ENCODE peak calls at places on chromosomes 12 and 14, in five cellular contexts. B, Q, W, I and N are unnamed samples. For H3K4me1, the result is how much of the 10 kb centered on the place peaks cover.

GRCh38 chr14:92974541-92975345 is 51.8 kb downstream of the CHGA start:
- ATAC-seq in I (no peak), W (no peak), Q (no peak), B (no peak), N (no peak)

GRCh38 chr12:94875525-94875924 is 128.0 kb downstream of the NDUFA12 start:
- ATAC-seq in W (peak), I (peak), B (peak), Q (peak), N (no peak)

GRCh38 chr14:63276492-63277342 is 42.0 kb downstream of the GPHB5 start:
- ATAC-seq in Q (no peak), I (peak), W (peak), B (peak), N (peak)

GRCh38 chr14:88901991-88902390 is 77.5 kb downstream of the TTC8 start:
- ATAC-seq in B (no peak), I (no peak), W (no peak), Q (no peak), N (no peak)

GRCh38 chr12:55885113-55885512 is 42.4 kb upstream of the MMP19 start:
- ATAC-seq in Q (no peak), I (no peak), B (no peak), W (no peak), N (no peak)

GRCh38 chr14:25049559-25050493 is at the start of gene STXBP6:
- ATAC-seq in B (peak), I (peak), Q (peak), W (peak), N (peak)

GRCh38 chr14:95756751-95757150 is 42.8 kb upstream of the TCL1A start:
- ATAC-seq in W (no peak), B (no peak), Q (no peak), I (no peak), N (no peak)

GRCh38 chr12:70721958-70722357 is 84.7 kb upstream of the PTPRB start:
- ATAC-seq in I (no peak), Q (no peak), W (no peak), B (no peak), N (no peak)

GRCh38 chr14:96987771-96988170 is 190.6 kb downstream of the VRK1 start:
- ATAC-seq in B (no peak), W (no peak), Q (no peak), I (no peak), N (no peak)

GRCh38 chr12:106113042-106113441 is 25.7 kb downstream of the NUAK1 start:
- ATAC-seq in I (no peak), W (peak), B (no peak), Q (no peak), N (no peak)

GRCh38 chr12:12365931-12366431 is 9.1 kb downstream of the BORCS5 start:
- ATAC-seq in I (no peak), W (peak), B (no peak), Q (no peak), N (peak)

GRCh38 chr12:115088995-115089841 is 405.2 kb upstream of the TBX3 start:
- ATAC-seq in Q (no peak), I (no peak), B (peak), W (no peak), N (no peak)

DNA sequence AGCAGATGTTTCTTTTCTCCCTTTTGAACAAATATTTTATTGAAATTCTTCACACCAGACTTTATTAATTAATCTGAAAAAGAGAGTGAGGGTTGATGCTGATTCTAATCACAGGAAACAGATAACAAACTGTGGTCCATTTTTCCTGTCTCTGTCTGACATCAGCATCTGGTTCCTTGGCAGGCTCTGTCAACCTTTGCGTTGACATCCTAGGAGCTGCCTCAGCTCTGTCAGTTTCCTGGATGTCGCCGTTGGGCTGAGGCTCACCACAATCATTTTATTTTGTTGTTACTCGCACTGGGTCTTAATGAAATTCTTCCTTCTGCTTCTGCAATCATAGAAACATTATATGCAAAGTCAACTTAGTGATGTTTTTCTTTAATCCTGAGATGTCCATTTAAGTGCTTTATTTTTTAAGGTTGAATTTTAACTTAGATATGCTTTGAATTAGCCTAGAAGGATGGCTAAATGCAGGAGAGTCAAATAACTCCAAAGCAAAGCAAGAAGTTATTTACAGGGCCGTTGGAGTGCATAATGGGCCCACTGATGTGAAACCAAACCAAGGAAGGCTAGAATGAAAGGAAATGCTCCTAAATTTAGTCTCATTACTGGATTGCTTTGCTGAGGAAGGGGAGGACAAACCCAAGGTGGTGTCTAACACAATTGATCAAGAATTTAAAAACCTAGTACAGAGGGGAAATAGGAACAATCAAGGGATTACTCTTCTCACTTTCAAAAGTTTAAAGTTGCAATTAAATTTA is 542.4 kb downstream of the FLRT2 start:
- ATAC-seq in I (no peak), Q (no peak), W (no peak), B (no peak), N (no peak)
- TF ChIP-seq EP300 in I (no peak), Q (no peak), W (no peak), B (no peak), N (no peak)

DNA sequence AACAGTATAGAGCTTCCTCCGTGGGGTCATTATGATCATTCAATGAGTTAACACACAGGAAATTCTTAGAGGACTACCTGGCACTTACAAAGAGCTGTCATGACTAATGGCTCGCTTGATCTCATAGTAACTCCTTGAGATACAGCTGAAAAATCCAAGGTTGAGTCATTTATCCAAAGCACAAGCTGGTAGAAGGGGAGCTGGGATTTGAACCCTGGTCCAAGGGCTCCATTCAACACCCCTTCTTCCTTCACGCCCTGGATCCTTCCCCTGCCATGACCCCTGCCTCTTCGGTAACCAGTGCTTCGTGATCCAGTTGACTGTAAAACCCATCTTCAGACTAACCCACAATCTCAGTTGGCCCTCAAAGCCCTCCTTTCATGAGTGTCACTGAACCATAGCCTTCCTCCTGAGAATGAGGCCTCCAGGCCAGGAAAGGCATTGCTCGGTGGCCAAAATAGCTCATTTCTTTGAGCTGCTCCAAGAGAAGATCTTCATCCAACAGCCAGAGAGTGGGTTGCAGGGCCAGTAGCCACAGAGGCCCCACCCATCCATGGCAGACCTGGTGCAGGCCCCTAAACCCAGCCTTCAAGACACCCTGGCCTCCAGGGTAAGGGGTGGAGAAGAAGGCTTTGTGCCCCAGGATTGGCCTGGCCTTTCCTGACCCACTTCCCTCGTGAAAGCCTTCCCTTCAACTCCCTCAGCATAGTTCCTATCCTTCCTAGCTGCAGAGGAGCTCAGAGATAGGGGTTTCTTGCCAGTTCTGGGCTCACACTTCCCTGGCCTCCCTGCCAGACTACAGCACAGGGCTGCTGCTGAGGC is 7.7 kb downstream of the ZFP36L1 start:
- ATAC-seq in B (no peak), Q (no peak), I (no peak), W (no peak), N (peak)
- H3K4me1 ChIP-seq in B (half or more), Q (under half), I (half or more), W (under half), N (under half)

GRCh38 chr12:57238854-57239554 is 9.5 kb downstream of the SHMT2 start:
- ATAC-seq in Q (peak), W (peak), B (peak), I (peak), N (peak)
- TF ChIP-seq POLR2AphosphoS5 in Q (no peak), W (no peak), B (peak), I (no peak), N (no peak)

GRCh38 chr12:52413787-52414345 is 7.7 kb upstream of the KRT82 start:
- ATAC-seq in I (no peak), B (no peak), Q (no peak), W (no peak), N (no peak)

GRCh38 chr12:52414936-52415335 is 8.8 kb upstream of the KRT82 start:
- ATAC-seq in Q (no peak), I (no peak), B (no peak), W (no peak), N (no peak)

GRCh38 chr12:52416788-52417187 is 10.7 kb upstream of the KRT82 start:
- ATAC-seq in I (no peak), W (no peak), B (no peak), Q (no peak), N (peak)

GRCh38 chr12:52417742-52418141 is 11.6 kb upstream of the KRT82 start:
- ATAC-seq in B (no peak), W (no peak), I (no peak), Q (no peak), N (no peak)

DNA sequence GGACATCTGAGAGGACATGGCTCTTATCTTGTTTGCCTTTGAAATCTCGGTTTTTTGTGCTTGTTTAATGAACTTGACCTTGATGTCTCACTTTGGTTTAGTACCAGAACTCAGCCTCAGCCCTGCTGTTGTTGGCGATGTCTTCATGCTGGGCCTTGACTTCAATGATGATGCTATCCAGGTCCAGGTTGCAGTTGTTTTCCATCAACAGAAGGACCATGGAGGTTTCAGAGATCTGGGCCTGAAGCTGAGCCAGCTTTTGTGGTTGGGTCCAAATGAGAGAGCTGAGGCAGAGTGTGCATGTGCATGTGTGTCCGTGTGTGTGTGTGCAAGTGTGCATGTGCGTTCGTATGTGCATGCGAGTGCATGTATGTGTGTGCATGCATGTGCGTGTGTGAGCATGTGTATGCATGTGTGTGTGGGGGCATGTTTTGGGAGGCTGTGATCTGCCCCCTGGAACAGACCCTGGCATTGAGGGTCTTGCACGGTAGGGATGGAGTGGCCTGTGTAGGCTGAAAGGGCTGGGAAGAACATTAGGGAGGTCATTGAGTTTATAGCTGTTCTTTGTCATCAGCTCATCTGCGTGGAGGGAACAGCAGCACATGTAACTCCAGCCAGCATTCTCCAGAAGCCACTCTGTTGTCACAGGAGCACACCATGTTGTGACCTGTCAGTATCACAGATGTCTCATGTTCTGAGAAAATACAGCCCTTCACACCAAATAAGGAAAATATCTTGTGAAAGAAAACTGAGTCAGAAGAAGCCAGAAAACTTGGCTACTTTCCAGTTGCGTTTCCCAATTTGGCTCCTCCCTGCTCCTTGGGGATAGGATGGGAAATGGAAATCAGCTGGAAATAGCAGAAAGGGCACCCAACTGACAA is 10.0 kb upstream of the KRT82 start:
- ATAC-seq in Q (no peak), I (no peak), B (no peak), W (no peak), N (peak)
- TF ChIP-seq EP300 in Q (no peak), I (no peak), B (no peak), W (no peak), N (no peak)

GRCh38 chr14:105974902-105975301 is 448.5 kb downstream of the TMEM121 start:
- ATAC-seq in B (peak), I (peak), Q (peak), W (no peak), N (no peak)

GRCh38 chr14:105979446-105979845 is 453.1 kb downstream of the TMEM121 start:
- ATAC-seq in Q (no peak), B (no peak), I (no peak), W (no peak), N (no peak)

GRCh38 chr14:105982664-105983063 is 456.3 kb downstream of the TMEM121 start:
- ATAC-seq in Q (no peak), B (no peak), I (no peak), W (no peak), N (no peak)

GRCh38 chr14:105980224-105980623 is 453.8 kb downstream of the TMEM121 start:
- ATAC-seq in I (no peak), Q (no peak), B (no peak), W (no peak), N (no peak)

GRCh38 chr14:105978618-105979295 is 452.4 kb downstream of the TMEM121 start:
- ATAC-seq in B (no peak), W (no peak), I (no peak), Q (no peak), N (no peak)
- H3K4me1 ChIP-seq in B (under half), W (under half), I (under half), Q (under half), N (under half)

DNA sequence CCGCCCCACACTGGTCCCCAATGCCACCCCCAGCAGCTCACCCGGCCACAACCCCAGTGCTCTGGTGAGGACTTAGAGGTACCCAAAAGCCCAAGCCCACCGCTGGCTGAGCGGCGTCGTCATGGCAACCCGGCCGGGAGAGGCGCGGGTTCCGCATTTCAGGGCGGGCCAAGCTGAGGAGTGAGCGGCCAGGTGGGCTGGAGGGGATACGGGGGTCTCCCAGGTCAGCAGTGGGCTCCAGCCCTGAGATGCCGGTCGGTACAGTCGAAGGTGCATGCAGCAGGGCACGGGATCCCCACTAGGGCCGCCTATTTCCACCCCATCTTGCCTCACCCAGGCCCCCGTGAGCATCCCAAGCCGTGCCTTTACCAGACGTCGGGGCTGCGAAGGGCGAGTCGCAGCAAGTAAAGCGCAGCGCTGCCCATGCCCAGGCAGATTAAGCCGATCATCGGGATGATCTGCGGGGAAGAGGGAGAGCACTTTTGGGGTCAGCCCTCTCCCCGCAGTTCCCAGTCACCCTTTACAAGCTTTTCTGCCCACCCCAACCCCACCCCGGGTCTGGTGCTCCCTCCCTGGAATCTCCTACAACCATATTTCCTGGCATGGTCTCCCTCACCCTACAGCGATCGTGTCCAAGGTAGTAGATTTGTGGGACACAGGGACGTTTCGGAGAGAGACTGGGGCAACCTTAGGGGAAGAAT is 6.9 kb downstream of the SHMT2 start:
- ATAC-seq in Q (no peak), B (no peak), W (no peak), I (no peak), N (no peak)
- TF ChIP-seq POLR2AphosphoS5 in Q (no peak), B (no peak), W (no peak), I (peak), N (no peak)

GRCh38 chr12:6778571-6779550 is 6.5 kb downstream of the LAG3 start:
- ATAC-seq in Q (peak), W (peak), I (peak), B (peak), N (peak)
- TF ChIP-seq EP300 in Q (no peak), W (no peak), I (no peak), B (peak), N (no peak)

GRCh38 chr12:131008461-131009270 is 55.0 kb downstream of the ADGRD1 start:
- ATAC-seq in I (no peak), Q (no peak), B (no peak), W (no peak), N (no peak)
- H3K4me1 ChIP-seq in I (under half), Q (under half), B (half or more), W (under half), N (under half)

DNA sequence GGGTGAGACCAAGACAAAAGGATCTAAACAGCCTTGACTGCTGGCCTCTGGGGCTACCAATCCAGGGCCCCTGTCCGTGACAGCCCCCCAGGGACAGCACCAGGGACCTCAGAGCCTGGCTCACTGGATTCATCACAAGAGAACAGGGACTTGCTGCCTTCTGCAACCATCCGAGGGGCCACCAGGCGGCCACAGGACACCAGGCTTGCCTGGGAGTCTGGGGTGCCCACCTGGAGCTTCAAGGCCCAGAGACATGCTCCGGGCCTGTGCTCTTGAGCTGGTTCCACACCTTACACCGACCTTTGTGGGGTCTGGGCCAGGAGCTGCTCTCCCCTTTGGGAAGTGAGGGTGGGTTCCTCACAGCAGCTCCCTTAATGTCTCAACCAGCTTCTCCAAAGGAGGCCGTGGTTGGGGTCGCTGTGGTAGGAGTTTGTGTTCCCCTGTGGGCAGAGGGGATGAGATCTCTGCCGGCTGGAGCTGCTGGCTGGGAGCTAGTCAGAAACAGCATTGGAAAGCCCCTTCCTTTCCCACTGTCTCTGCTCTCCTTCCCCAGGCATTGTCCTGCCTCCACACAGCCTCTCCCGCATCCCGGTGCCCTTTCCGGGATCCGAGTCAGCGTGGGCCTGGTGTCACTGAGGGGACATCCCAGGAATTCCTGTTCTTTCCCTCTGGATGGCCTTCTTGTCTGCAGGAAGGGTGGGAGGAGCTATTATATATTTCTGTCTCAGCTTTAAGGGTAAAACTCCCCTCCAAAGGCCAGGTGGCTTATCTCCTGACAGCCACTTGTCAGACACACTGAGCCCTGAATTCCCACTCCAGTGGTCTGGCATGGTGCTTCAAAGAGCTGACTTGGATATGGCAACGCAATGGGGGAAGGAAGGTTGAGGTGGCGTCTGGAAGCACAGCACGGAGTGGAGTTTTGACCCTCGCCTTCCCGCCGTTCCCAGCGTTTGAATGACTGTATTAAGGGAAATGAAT is 5.1 kb upstream of the PAPLN start:
- ATAC-seq in Q (no peak), I (peak), W (peak), B (peak), N (no peak)
- TF ChIP-seq POLR2AphosphoS5 in Q (peak), I (no peak), W (no peak), B (no peak), N (no peak)

DNA sequence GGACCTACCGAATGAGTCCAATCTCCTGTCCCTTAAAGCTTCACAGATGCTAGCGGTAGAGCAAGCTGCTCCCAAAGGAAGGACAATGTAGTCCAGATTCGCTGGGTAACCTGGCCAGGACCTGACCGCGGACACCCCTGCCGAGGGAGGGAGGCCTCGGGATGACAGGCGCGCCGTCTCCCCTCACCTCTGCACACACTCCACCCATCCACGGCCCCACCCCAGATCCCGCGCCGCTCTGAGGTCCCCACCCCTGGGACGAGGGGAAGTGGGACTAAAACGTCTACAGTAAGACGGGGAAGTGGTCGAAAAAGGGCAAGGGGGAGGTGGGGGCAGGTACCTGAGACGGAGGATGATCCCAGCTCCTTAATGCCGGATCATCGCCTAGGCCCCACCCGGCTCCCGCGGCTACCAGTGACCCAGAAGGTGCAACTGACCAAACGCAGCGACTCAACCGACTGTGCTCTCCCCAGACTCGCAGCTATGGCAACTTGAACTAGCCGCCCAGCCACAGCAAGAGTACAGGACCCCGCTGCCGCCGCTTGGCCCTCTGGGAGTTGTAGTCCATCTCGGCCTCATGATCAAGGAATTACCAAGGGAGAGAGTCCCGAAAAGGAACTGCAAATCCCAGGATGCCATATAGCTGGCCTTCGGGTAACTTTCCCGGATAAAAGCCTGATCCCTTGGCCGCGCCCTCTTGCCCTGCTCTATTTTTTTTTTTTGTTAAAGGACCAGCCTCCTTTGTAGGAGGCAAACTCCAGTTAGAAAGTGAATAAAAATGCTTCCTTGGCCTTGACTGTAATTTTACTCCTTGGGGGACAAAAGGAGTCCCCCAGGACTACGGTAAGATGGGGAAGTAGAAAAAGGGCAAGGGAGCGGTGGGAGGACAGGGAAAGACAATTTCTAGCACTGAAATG is at the start of gene CEP128:
- ATAC-seq in Q (peak), B (peak), I (peak), W (peak), N (peak)
- TF ChIP-seq EP300 in Q (no peak), B (peak), I (no peak), W (no peak), N (no peak)